ENCODE peak calls at places on chromosomes 12 and 14, in ten cellular contexts. One of them, this sample, is unnamed.

GRCh38 chr14:77039285-77040058 is 11.0 kb upstream of the IRF2BPL start:
- DNase-seq in right cardiac atrium: no peak
- DNase-seq in fibroblast of lung: peak
- DNase-seq in right atrium auricular region: no peak
- DNase-seq in tibial nerve: peak
- DNase-seq in cardiac fibroblast: peak
- DNase-seq in fibroblast of the aortic adventitia: peak
- DNase-seq in astrocyte of the cerebellum: peak
- DNase-seq in PC-9: no peak
- DNase-seq in adrenal gland: peak
- DNase-seq in this sample: no peak

GRCh38 chr14:69238883-69239282 is 21.1 kb upstream of the GALNT16 start:
- DNase-seq in right cardiac atrium: no peak
- DNase-seq in fibroblast of lung: no peak
- DNase-seq in right atrium auricular region: no peak
- DNase-seq in tibial nerve: no peak
- DNase-seq in cardiac fibroblast: no peak
- DNase-seq in fibroblast of the aortic adventitia: no peak
- DNase-seq in astrocyte of the cerebellum: no peak
- DNase-seq in PC-9: no peak
- DNase-seq in adrenal gland: no peak
- DNase-seq in this sample: no peak

GRCh38 chr12:6742833-6743232 is 10.1 kb downstream of the MLF2 start:
- DNase-seq in right cardiac atrium: no peak
- DNase-seq in fibroblast of lung: no peak
- DNase-seq in right atrium auricular region: no peak
- DNase-seq in tibial nerve: no peak
- DNase-seq in cardiac fibroblast: no peak
- DNase-seq in fibroblast of the aortic adventitia: no peak
- DNase-seq in astrocyte of the cerebellum: no peak
- DNase-seq in PC-9: no peak
- DNase-seq in adrenal gland: no peak
- DNase-seq in this sample: no peak

GRCh38 chr14:69043007-69043444 is 63.9 kb upstream of the ACTN1 start:
- DNase-seq in right cardiac atrium: peak
- DNase-seq in fibroblast of lung: peak
- DNase-seq in right atrium auricular region: no peak
- DNase-seq in tibial nerve: no peak
- DNase-seq in cardiac fibroblast: peak
- DNase-seq in fibroblast of the aortic adventitia: no peak
- DNase-seq in astrocyte of the cerebellum: no peak
- DNase-seq in PC-9: peak
- DNase-seq in adrenal gland: peak
- DNase-seq in this sample: no peak

GRCh38 chr12:9786726-9787339 is 26.1 kb upstream of the CD69 start:
- DNase-seq in right cardiac atrium: no peak
- DNase-seq in fibroblast of lung: no peak
- DNase-seq in right atrium auricular region: no peak
- DNase-seq in tibial nerve: no peak
- DNase-seq in cardiac fibroblast: no peak
- DNase-seq in fibroblast of the aortic adventitia: no peak
- DNase-seq in astrocyte of the cerebellum: no peak
- DNase-seq in PC-9: no peak
- DNase-seq in adrenal gland: no peak
- DNase-seq in this sample: no peak

GRCh38 chr14:78005325-78005724 is 164.8 kb upstream of the NRXN3 start:
- DNase-seq in right cardiac atrium: no peak
- DNase-seq in fibroblast of lung: no peak
- DNase-seq in right atrium auricular region: no peak
- DNase-seq in tibial nerve: no peak
- DNase-seq in cardiac fibroblast: peak
- DNase-seq in fibroblast of the aortic adventitia: peak
- DNase-seq in astrocyte of the cerebellum: peak
- DNase-seq in PC-9: peak
- DNase-seq in adrenal gland: no peak
- DNase-seq in this sample: no peak

GRCh38 chr14:88044782-88045446 is 40.0 kb downstream of the GPR65 start:
- DNase-seq in right cardiac atrium: no peak
- DNase-seq in fibroblast of lung: no peak
- DNase-seq in right atrium auricular region: no peak
- DNase-seq in tibial nerve: no peak
- DNase-seq in cardiac fibroblast: peak
- DNase-seq in fibroblast of the aortic adventitia: no peak
- DNase-seq in astrocyte of the cerebellum: no peak
- DNase-seq in PC-9: no peak
- DNase-seq in adrenal gland: no peak
- DNase-seq in this sample: no peak

GRCh38 chr14:41137741-41138140 is 468.9 kb upstream of the LRFN5 start:
- DNase-seq in right cardiac atrium: no peak
- DNase-seq in fibroblast of lung: no peak
- DNase-seq in right atrium auricular region: no peak
- DNase-seq in tibial nerve: no peak
- DNase-seq in cardiac fibroblast: no peak
- DNase-seq in fibroblast of the aortic adventitia: no peak
- DNase-seq in astrocyte of the cerebellum: no peak
- DNase-seq in PC-9: no peak
- DNase-seq in adrenal gland: no peak
- DNase-seq in this sample: no peak

GRCh38 chr12:94380507-94380906 is 79.2 kb downstream of the CEP83 start:
- DNase-seq in right cardiac atrium: no peak
- DNase-seq in fibroblast of lung: no peak
- DNase-seq in right atrium auricular region: no peak
- DNase-seq in tibial nerve: no peak
- DNase-seq in cardiac fibroblast: no peak
- DNase-seq in fibroblast of the aortic adventitia: no peak
- DNase-seq in astrocyte of the cerebellum: no peak
- DNase-seq in PC-9: no peak
- DNase-seq in adrenal gland: no peak
- DNase-seq in this sample: no peak

GRCh38 chr12:120234643-120235368 is 30.7 kb downstream of the PXN start:
- DNase-seq in right cardiac atrium: peak
- DNase-seq in fibroblast of lung: peak
- DNase-seq in right atrium auricular region: peak
- DNase-seq in tibial nerve: peak
- DNase-seq in cardiac fibroblast: peak
- DNase-seq in fibroblast of the aortic adventitia: peak
- DNase-seq in astrocyte of the cerebellum: peak
- DNase-seq in PC-9: peak
- DNase-seq in adrenal gland: peak
- DNase-seq in this sample: peak

GRCh38 chr12:30700216-30700900 is 4.7 kb upstream of the IPO8 start:
- DNase-seq in right cardiac atrium: no peak
- DNase-seq in fibroblast of lung: peak
- DNase-seq in right atrium auricular region: no peak
- DNase-seq in tibial nerve: no peak
- DNase-seq in cardiac fibroblast: peak
- DNase-seq in fibroblast of the aortic adventitia: peak
- DNase-seq in astrocyte of the cerebellum: no peak
- DNase-seq in PC-9: no peak
- DNase-seq in adrenal gland: no peak
- DNase-seq in this sample: no peak

GRCh38 chr12:131795688-131796410 is 32.3 kb upstream of the MMP17 start:
- DNase-seq in right cardiac atrium: no peak
- DNase-seq in fibroblast of lung: no peak
- DNase-seq in right atrium auricular region: no peak
- DNase-seq in tibial nerve: no peak
- DNase-seq in cardiac fibroblast: no peak
- DNase-seq in fibroblast of the aortic adventitia: no peak
- DNase-seq in astrocyte of the cerebellum: no peak
- DNase-seq in PC-9: peak
- DNase-seq in adrenal gland: no peak
- DNase-seq in this sample: no peak

GRCh38 chr12:41992029-41992428 is 152.6 kb downstream of the GXYLT1 start:
- DNase-seq in right cardiac atrium: no peak
- DNase-seq in fibroblast of lung: no peak
- DNase-seq in right atrium auricular region: no peak
- DNase-seq in tibial nerve: no peak
- DNase-seq in cardiac fibroblast: no peak
- DNase-seq in fibroblast of the aortic adventitia: no peak
- DNase-seq in astrocyte of the cerebellum: no peak
- DNase-seq in PC-9: no peak
- DNase-seq in adrenal gland: no peak
- DNase-seq in this sample: no peak

GRCh38 chr14:99339551-99339950 is 67.6 kb upstream of the BCL11B start:
- DNase-seq in right cardiac atrium: no peak
- DNase-seq in fibroblast of lung: no peak
- DNase-seq in right atrium auricular region: no peak
- DNase-seq in tibial nerve: no peak
- DNase-seq in cardiac fibroblast: no peak
- DNase-seq in fibroblast of the aortic adventitia: no peak
- DNase-seq in astrocyte of the cerebellum: no peak
- DNase-seq in PC-9: no peak
- DNase-seq in adrenal gland: no peak
- DNase-seq in this sample: no peak

GRCh38 chr14:30034049-30034635 is 106.5 kb upstream of the PRKD1 start:
- DNase-seq in right cardiac atrium: no peak
- DNase-seq in fibroblast of lung: peak
- DNase-seq in right atrium auricular region: no peak
- DNase-seq in tibial nerve: no peak
- DNase-seq in cardiac fibroblast: no peak
- DNase-seq in fibroblast of the aortic adventitia: no peak
- DNase-seq in astrocyte of the cerebellum: no peak
- DNase-seq in PC-9: no peak
- DNase-seq in adrenal gland: no peak
- DNase-seq in this sample: no peak

GRCh38 chr14:105422695-105423487 is 3.3 kb downstream of the MTA1 start:
- DNase-seq in right cardiac atrium: no peak
- DNase-seq in fibroblast of lung: no peak
- DNase-seq in right atrium auricular region: no peak
- DNase-seq in tibial nerve: no peak
- DNase-seq in cardiac fibroblast: no peak
- DNase-seq in fibroblast of the aortic adventitia: no peak
- DNase-seq in astrocyte of the cerebellum: no peak
- DNase-seq in PC-9: no peak
- DNase-seq in adrenal gland: no peak
- DNase-seq in this sample: no peak

GRCh38 chr12:12263909-12264308 is 2.9 kb downstream of the LRP6 start:
- DNase-seq in right cardiac atrium: no peak
- DNase-seq in fibroblast of lung: no peak
- DNase-seq in right atrium auricular region: no peak
- DNase-seq in tibial nerve: no peak
- DNase-seq in cardiac fibroblast: no peak
- DNase-seq in fibroblast of the aortic adventitia: no peak
- DNase-seq in astrocyte of the cerebellum: no peak
- DNase-seq in PC-9: no peak
- DNase-seq in adrenal gland: no peak
- DNase-seq in this sample: no peak
- H3K4me3 ChIP-seq in right cardiac atrium: no peak
- H3K4me3 ChIP-seq in fibroblast of lung: no peak
- H3K4me3 ChIP-seq in right atrium auricular region: no peak
- H3K4me3 ChIP-seq in tibial nerve: no peak
- H3K4me3 ChIP-seq in cardiac fibroblast: no peak
- H3K4me3 ChIP-seq in fibroblast of the aortic adventitia: peak
- H3K4me3 ChIP-seq in astrocyte of the cerebellum: peak
- H3K4me3 ChIP-seq in PC-9: peak
- H3K4me3 ChIP-seq in adrenal gland: no peak
- H3K4me3 ChIP-seq in this sample: no peak

DNA sequence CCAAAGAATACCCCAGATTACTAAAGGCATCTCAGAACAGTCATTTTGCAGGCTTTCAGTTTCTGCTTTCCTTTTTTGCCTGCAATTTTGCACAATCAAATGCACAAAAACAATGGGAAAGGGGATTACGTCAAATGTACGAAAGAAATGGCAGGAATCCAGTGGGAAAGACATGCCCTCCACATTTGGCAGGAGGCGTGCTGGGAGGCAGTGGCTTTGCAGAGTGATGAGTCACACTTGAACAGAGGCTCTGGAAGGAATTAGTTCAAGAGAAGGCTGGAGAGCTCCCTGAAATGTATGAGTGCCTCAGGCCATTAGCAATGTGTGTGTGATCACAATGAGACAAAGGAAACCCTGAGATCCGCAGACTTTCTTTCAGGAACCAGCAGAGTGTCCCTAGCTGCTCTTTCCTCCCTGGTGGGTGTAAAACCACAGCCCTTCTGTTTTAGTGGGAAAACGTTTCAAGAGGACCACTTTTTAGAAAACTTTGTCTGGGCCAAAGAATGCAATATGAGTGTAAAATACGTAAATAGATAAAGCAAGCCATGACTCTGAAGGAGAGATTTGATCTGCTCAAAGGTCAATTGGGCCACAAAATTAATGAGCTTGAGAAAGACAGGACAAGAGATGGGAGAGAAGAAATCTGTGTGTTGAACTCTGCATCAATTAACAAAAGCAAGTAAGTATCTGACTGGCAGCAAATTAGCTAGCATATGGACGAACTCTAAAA is 155.5 kb upstream of the PDE3A start:
- DNase-seq in right cardiac atrium: peak
- DNase-seq in fibroblast of lung: peak
- DNase-seq in right atrium auricular region: peak
- DNase-seq in tibial nerve: peak
- DNase-seq in cardiac fibroblast: peak
- DNase-seq in fibroblast of the aortic adventitia: peak
- DNase-seq in astrocyte of the cerebellum: peak
- DNase-seq in PC-9: peak
- DNase-seq in adrenal gland: peak
- DNase-seq in this sample: peak
- H3K4me3 ChIP-seq in right cardiac atrium: no peak
- H3K4me3 ChIP-seq in fibroblast of lung: peak
- H3K4me3 ChIP-seq in right atrium auricular region: peak
- H3K4me3 ChIP-seq in tibial nerve: no peak
- H3K4me3 ChIP-seq in cardiac fibroblast: no peak
- H3K4me3 ChIP-seq in fibroblast of the aortic adventitia: no peak
- H3K4me3 ChIP-seq in astrocyte of the cerebellum: no peak
- H3K4me3 ChIP-seq in PC-9: no peak
- H3K4me3 ChIP-seq in adrenal gland: no peak
- H3K4me3 ChIP-seq in this sample: no peak

GRCh38 chr14:80109055-80109454 is 102.2 kb downstream of the DIO2 start:
- DNase-seq in right cardiac atrium: no peak
- DNase-seq in fibroblast of lung: no peak
- DNase-seq in right atrium auricular region: no peak
- DNase-seq in tibial nerve: no peak
- DNase-seq in cardiac fibroblast: no peak
- DNase-seq in fibroblast of the aortic adventitia: no peak
- DNase-seq in astrocyte of the cerebellum: no peak
- DNase-seq in PC-9: no peak
- DNase-seq in adrenal gland: no peak
- DNase-seq in this sample: no peak
- H3K4me3 ChIP-seq in right cardiac atrium: no peak
- H3K4me3 ChIP-seq in fibroblast of lung: no peak
- H3K4me3 ChIP-seq in right atrium auricular region: no peak
- H3K4me3 ChIP-seq in tibial nerve: no peak
- H3K4me3 ChIP-seq in cardiac fibroblast: no peak
- H3K4me3 ChIP-seq in fibroblast of the aortic adventitia: no peak
- H3K4me3 ChIP-seq in astrocyte of the cerebellum: no peak
- H3K4me3 ChIP-seq in PC-9: no peak
- H3K4me3 ChIP-seq in adrenal gland: no peak
- H3K4me3 ChIP-seq in this sample: no peak

DNA sequence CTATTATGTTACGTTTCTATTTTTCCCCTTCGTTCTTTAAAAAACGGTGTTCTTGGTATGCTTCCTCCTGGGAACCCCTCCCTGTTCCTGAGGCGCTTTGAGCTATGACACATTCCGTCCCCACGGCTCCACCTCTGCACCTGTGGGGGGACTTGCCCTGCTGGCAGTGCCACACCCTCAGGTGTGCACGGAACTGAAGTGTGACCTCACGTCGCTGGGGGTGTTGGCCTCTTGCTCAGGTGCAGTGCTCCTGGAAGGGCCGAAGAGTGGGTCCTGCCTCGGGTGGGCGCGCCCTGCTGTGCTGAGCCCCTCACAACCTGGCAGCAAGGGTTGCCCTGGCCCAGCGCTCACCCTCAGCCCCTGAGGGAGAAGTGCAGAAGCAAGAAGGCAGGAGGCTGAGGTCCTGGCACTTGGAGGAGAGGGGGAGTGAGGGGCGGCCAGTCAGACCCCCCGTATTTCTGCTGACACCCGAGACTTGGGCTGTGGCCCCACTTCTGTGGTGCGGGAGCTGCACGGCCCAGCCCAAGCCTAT is 4.9 kb downstream of the AMN start:
- DNase-seq in right cardiac atrium: peak
- DNase-seq in fibroblast of lung: no peak
- DNase-seq in right atrium auricular region: no peak
- DNase-seq in tibial nerve: no peak
- DNase-seq in cardiac fibroblast: no peak
- DNase-seq in fibroblast of the aortic adventitia: no peak
- DNase-seq in astrocyte of the cerebellum: no peak
- DNase-seq in PC-9: peak
- DNase-seq in adrenal gland: no peak
- DNase-seq in this sample: no peak
- H3K4me3 ChIP-seq in right cardiac atrium: no peak
- H3K4me3 ChIP-seq in fibroblast of lung: no peak
- H3K4me3 ChIP-seq in right atrium auricular region: no peak
- H3K4me3 ChIP-seq in tibial nerve: no peak
- H3K4me3 ChIP-seq in cardiac fibroblast: no peak
- H3K4me3 ChIP-seq in fibroblast of the aortic adventitia: no peak
- H3K4me3 ChIP-seq in astrocyte of the cerebellum: no peak
- H3K4me3 ChIP-seq in PC-9: peak
- H3K4me3 ChIP-seq in adrenal gland: no peak
- H3K4me3 ChIP-seq in this sample: no peak